ENCODE peak calls at places on chromosomes 16 and 17, in nine cellular contexts. One of them, this sample, is unnamed.

GRCh38 chr16:1926223-1926718 is 8.1 kb upstream of the HS3ST6 start:
- DNase-seq in activated T-cell treated with anti-CD3 and anti-CD28 coated beads for 4 hours: no peak
- DNase-seq in SW 1271: no peak
- DNase-seq in adrenal gland: no peak
- DNase-seq in activated T-helper 1 cell treated with anti-CD3 and anti-CD28 coated beads, Interleukin-2, amount 50 U/mL, for 16 hours: no peak
- DNase-seq in stimulated activated CD4-positive, alpha-beta T cell treated with anti-CD3 and anti-CD28 coated beads, Interleukin-4, amount 100 ng/mL, for 4 hours: no peak
- DNase-seq in activated effector memory CD4-positive, alpha-beta T cell treated with anti-CD3 and anti-CD28 coated beads, Interleukin-2, amount 50 U/mL, for 16 hours: no peak
- DNase-seq in epithelial cell of prostate: no peak
- DNase-seq in body of pancreas: no peak
- DNase-seq in this sample: no peak

GRCh38 chr16:730666-731509 is 4.0 kb downstream of the HAGHL start:
- DNase-seq in stimulated activated CD4-positive, alpha-beta T cell treated with anti-CD3 and anti-CD28 coated beads, Interleukin-4, amount 100 ng/mL, for 4 hours: no peak
- DNase-seq in adrenal gland: no peak
- DNase-seq in activated T-cell treated with anti-CD3 and anti-CD28 coated beads for 4 hours: no peak
- DNase-seq in activated effector memory CD4-positive, alpha-beta T cell treated with anti-CD3 and anti-CD28 coated beads, Interleukin-2, amount 50 U/mL, for 16 hours: no peak
- DNase-seq in body of pancreas: no peak
- DNase-seq in activated T-helper 1 cell treated with anti-CD3 and anti-CD28 coated beads, Interleukin-2, amount 50 U/mL, for 16 hours: no peak
- DNase-seq in SW 1271: no peak
- DNase-seq in epithelial cell of prostate: no peak
- DNase-seq in this sample: no peak

GRCh38 chr16:63230383-63230782 is 1194.1 kb upstream of the CDH8 start:
- DNase-seq in activated T-helper 1 cell treated with anti-CD3 and anti-CD28 coated beads, Interleukin-2, amount 50 U/mL, for 16 hours: no peak
- DNase-seq in body of pancreas: no peak
- DNase-seq in activated effector memory CD4-positive, alpha-beta T cell treated with anti-CD3 and anti-CD28 coated beads, Interleukin-2, amount 50 U/mL, for 16 hours: no peak
- DNase-seq in activated T-cell treated with anti-CD3 and anti-CD28 coated beads for 4 hours: no peak
- DNase-seq in adrenal gland: no peak
- DNase-seq in SW 1271: no peak
- DNase-seq in stimulated activated CD4-positive, alpha-beta T cell treated with anti-CD3 and anti-CD28 coated beads, Interleukin-4, amount 100 ng/mL, for 4 hours: no peak
- DNase-seq in epithelial cell of prostate: no peak
- DNase-seq in this sample: no peak

GRCh38 chr17:74192950-74193781 is 10.3 kb upstream of the RPL38 start:
- DNase-seq in adrenal gland: peak
- DNase-seq in activated effector memory CD4-positive, alpha-beta T cell treated with anti-CD3 and anti-CD28 coated beads, Interleukin-2, amount 50 U/mL, for 16 hours: no peak
- DNase-seq in stimulated activated CD4-positive, alpha-beta T cell treated with anti-CD3 and anti-CD28 coated beads, Interleukin-4, amount 100 ng/mL, for 4 hours: no peak
- DNase-seq in activated T-cell treated with anti-CD3 and anti-CD28 coated beads for 4 hours: no peak
- DNase-seq in activated T-helper 1 cell treated with anti-CD3 and anti-CD28 coated beads, Interleukin-2, amount 50 U/mL, for 16 hours: no peak
- DNase-seq in epithelial cell of prostate: peak
- DNase-seq in body of pancreas: peak
- DNase-seq in SW 1271: no peak
- DNase-seq in this sample: peak

GRCh38 chr16:79599837-79600635 is 501 bp downstream of the MAF start:
- DNase-seq in activated T-helper 1 cell treated with anti-CD3 and anti-CD28 coated beads, Interleukin-2, amount 50 U/mL, for 16 hours: peak
- DNase-seq in activated effector memory CD4-positive, alpha-beta T cell treated with anti-CD3 and anti-CD28 coated beads, Interleukin-2, amount 50 U/mL, for 16 hours: peak
- DNase-seq in body of pancreas: peak
- DNase-seq in epithelial cell of prostate: no peak
- DNase-seq in SW 1271: no peak
- DNase-seq in stimulated activated CD4-positive, alpha-beta T cell treated with anti-CD3 and anti-CD28 coated beads, Interleukin-4, amount 100 ng/mL, for 4 hours: no peak
- DNase-seq in activated T-cell treated with anti-CD3 and anti-CD28 coated beads for 4 hours: peak
- DNase-seq in adrenal gland: peak
- DNase-seq in this sample: peak

GRCh38 chr17:45137561-45138305 is 2.2 kb downstream of the ACBD4 start:
- DNase-seq in stimulated activated CD4-positive, alpha-beta T cell treated with anti-CD3 and anti-CD28 coated beads, Interleukin-4, amount 100 ng/mL, for 4 hours: no peak
- DNase-seq in activated effector memory CD4-positive, alpha-beta T cell treated with anti-CD3 and anti-CD28 coated beads, Interleukin-2, amount 50 U/mL, for 16 hours: no peak
- DNase-seq in activated T-cell treated with anti-CD3 and anti-CD28 coated beads for 4 hours: no peak
- DNase-seq in activated T-helper 1 cell treated with anti-CD3 and anti-CD28 coated beads, Interleukin-2, amount 50 U/mL, for 16 hours: no peak
- DNase-seq in adrenal gland: no peak
- DNase-seq in epithelial cell of prostate: no peak
- DNase-seq in SW 1271: no peak
- DNase-seq in body of pancreas: peak
- DNase-seq in this sample: no peak

GRCh38 chr17:280901-281300 is 71.7 kb downstream of the RPH3AL start:
- DNase-seq in body of pancreas: no peak
- DNase-seq in SW 1271: no peak
- DNase-seq in activated effector memory CD4-positive, alpha-beta T cell treated with anti-CD3 and anti-CD28 coated beads, Interleukin-2, amount 50 U/mL, for 16 hours: peak
- DNase-seq in adrenal gland: peak
- DNase-seq in epithelial cell of prostate: no peak
- DNase-seq in stimulated activated CD4-positive, alpha-beta T cell treated with anti-CD3 and anti-CD28 coated beads, Interleukin-4, amount 100 ng/mL, for 4 hours: no peak
- DNase-seq in activated T-cell treated with anti-CD3 and anti-CD28 coated beads for 4 hours: no peak
- DNase-seq in activated T-helper 1 cell treated with anti-CD3 and anti-CD28 coated beads, Interleukin-2, amount 50 U/mL, for 16 hours: no peak
- DNase-seq in this sample: no peak

GRCh38 chr16:11312718-11313492 is 31.8 kb upstream of the PRM1 start:
- DNase-seq in SW 1271: no peak
- DNase-seq in stimulated activated CD4-positive, alpha-beta T cell treated with anti-CD3 and anti-CD28 coated beads, Interleukin-4, amount 100 ng/mL, for 4 hours: peak
- DNase-seq in body of pancreas: peak
- DNase-seq in activated T-cell treated with anti-CD3 and anti-CD28 coated beads for 4 hours: peak
- DNase-seq in epithelial cell of prostate: no peak
- DNase-seq in adrenal gland: no peak
- DNase-seq in activated effector memory CD4-positive, alpha-beta T cell treated with anti-CD3 and anti-CD28 coated beads, Interleukin-2, amount 50 U/mL, for 16 hours: no peak
- DNase-seq in activated T-helper 1 cell treated with anti-CD3 and anti-CD28 coated beads, Interleukin-2, amount 50 U/mL, for 16 hours: no peak
- DNase-seq in this sample: no peak

GRCh38 chr17:15348030-15348429 is 6.6 kb upstream of the TEKT3 start:
- DNase-seq in stimulated activated CD4-positive, alpha-beta T cell treated with anti-CD3 and anti-CD28 coated beads, Interleukin-4, amount 100 ng/mL, for 4 hours: no peak
- DNase-seq in epithelial cell of prostate: no peak
- DNase-seq in activated T-cell treated with anti-CD3 and anti-CD28 coated beads for 4 hours: no peak
- DNase-seq in adrenal gland: no peak
- DNase-seq in body of pancreas: no peak
- DNase-seq in activated T-helper 1 cell treated with anti-CD3 and anti-CD28 coated beads, Interleukin-2, amount 50 U/mL, for 16 hours: no peak
- DNase-seq in SW 1271: no peak
- DNase-seq in activated effector memory CD4-positive, alpha-beta T cell treated with anti-CD3 and anti-CD28 coated beads, Interleukin-2, amount 50 U/mL, for 16 hours: no peak
- DNase-seq in this sample: no peak

This sample was measured in NCI-H510A.